ENCODE peak calls at places on chromosomes 7 and 10, in five cellular contexts. D, I, B, P and J are unnamed samples.

GRCh38 chr7:142961973-142962913 is at the start of gene KEL:
- DNase-seq in D (no peak), I (no peak), B (no peak), P (no peak), J (no peak)

GRCh38 chr10:114881916-114882315 is 56.1 kb upstream of the TRUB1 start:
- DNase-seq in D (no peak), I (no peak), B (no peak), P (no peak), J (no peak)

GRCh38 chr7:83876593-83876992 is 227.7 kb upstream of the SEMA3E start:
- DNase-seq in D (no peak), I (no peak), B (no peak), P (no peak), J (no peak)

GRCh38 chr7:102273749-102274712 is 12.6 kb upstream of the SH2B2 start:
- DNase-seq in D (peak; percentile 59), I (peak; percentile 96), B (no peak), P (no peak), J (peak; percentile 87)

GRCh38 chr10:114372179-114372578 is 32.1 kb downstream of the AFAP1L2 start:
- DNase-seq in D (no peak), I (no peak), B (no peak), P (no peak), J (peak; percentile 64)

GRCh38 chr7:64625114-64626082 is 40.5 kb upstream of the ZNF107 start:
- DNase-seq in D (no peak), I (no peak), B (no peak), P (peak; percentile 38), J (no peak)

GRCh38 chr7:45240187-45240776 is 82.7 kb downstream of the RAMP3 start:
- DNase-seq in D (no peak), I (no peak), B (no peak), P (no peak), J (no peak)

GRCh38 chr10:116287906-116288501 is 15.0 kb upstream of the GFRA1 start:
- DNase-seq in D (no peak), I (peak; percentile 18), B (no peak), P (peak; percentile 60), J (peak; percentile 22)

GRCh38 chr7:93374345-93374940 is 142.3 kb downstream of the VPS50 start:
- DNase-seq in D (no peak), I (peak; percentile 30), B (no peak), P (peak; percentile 32), J (no peak)

GRCh38 chr10:72007246-72007892 is 43.2 kb downstream of the CHST3 start:
- DNase-seq in D (no peak), I (no peak), B (no peak), P (no peak), J (no peak)

GRCh38 chr7:152054377-152055230 is 29.1 kb downstream of the GALNT11 start:
- DNase-seq in D (no peak), I (peak; percentile 68), B (no peak), P (no peak), J (no peak)

GRCh38 chr7:91264924-91265681 is 870 bp downstream of the FZD1 start:
- DNase-seq in D (peak; percentile 61), I (no peak), B (no peak), P (peak; percentile 84), J (peak; percentile 59)

GRCh38 chr10:130108934-130109604 is 1.6 kb downstream of the C10orf143 start:
- DNase-seq in D (no peak), I (no peak), B (no peak), P (no peak), J (no peak)

GRCh38 chr10:69648461-69648860 is 18.4 kb downstream of the FAM241B start:
- DNase-seq in D (no peak), I (no peak), B (no peak), P (no peak), J (no peak)

DNA sequence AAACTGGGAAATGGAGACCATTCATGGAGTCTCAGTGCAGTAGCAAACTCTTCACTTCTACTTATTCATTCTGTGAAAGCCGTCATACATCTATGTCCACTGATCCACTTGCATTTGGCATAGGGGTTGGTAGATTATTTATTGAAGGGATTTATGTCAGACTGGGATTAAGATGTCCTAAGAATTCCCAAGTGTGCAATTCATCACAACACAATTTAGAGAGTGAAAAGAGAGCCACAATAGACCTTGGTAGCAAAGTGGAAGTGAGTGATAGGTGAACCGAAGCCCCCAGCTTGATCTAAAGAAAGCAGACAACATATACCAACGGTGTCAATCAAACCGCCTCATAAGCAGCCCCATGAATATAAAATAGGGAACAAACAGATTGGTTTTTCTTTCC is 234.4 kb downstream of the CACNA2D1 start:
- DNase-seq in D (no peak), I (no peak), B (no peak), P (no peak), J (no peak)
- TF ChIP-seq EP300 in D (no peak), I (no peak), B (no peak), P (no peak), J (no peak)

DNA sequence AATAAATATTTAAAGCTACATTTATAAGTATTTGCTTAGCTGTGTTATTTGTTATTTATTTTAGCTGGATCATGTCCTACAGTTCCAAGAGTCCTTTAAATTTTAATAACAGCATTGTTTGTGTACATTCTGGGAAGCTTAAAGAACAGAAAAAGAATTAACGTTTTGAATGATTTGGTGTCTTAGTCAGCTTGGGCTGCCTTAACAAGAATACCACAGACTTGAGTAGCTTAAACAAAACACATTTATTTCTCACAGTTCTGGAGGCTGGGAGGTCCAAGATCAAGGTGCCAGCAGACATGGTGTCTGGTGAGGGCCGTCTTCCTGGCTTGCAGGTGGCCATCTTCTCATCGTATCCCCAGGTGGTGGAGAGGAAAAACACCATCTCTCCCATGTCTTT is 107.3 kb downstream of the ITIH5 start:
- DNase-seq in D (no peak), I (no peak), B (no peak), P (no peak), J (no peak)
- TF ChIP-seq POLR2AphosphoS5 in D (no peak), I (no peak), B (no peak), P (no peak), J (no peak)

DNA sequence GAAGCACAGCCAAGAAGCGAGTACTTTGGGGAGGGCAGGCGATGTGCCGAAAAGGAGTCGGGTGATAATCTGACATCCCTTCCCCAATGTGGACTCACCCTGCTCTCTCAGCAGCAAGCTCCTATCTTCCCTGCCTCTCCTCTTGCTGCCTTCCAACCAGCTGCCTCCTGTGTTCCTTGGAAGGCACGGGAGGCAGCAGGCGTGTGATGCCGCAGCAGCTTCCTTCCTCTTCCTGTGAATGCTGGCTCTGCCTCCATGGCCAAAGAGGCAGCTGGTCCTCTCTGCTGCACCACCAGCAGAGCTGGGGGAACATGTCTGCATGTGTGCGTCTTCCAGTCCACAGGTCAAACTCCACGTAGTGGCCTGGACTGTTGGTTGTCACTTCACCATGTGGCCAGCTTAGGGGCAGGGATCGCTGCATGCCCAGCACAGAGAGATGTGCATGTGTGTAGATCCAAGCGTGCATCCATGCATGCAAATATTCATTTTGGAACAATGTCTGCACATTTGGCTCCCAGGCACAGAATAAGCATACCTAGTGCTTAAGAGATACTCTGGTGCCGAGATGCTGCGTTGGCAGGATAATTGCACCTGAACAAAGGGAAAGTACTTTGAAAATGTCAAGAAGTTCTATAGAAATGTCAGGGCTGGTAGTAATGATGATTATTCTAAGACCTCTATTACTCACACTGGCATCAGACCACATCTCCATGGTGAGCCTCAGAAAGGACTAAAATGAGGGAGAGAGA is 499.8 kb downstream of the PLXNA4 start:
- DNase-seq in D (no peak), I (no peak), B (no peak), P (no peak), J (no peak)
- TF ChIP-seq EP300 in D (no peak), I (no peak), B (no peak), P (no peak), J (no peak)

GRCh38 chr7:158648787-158649186 is 55.8 kb downstream of the NCAPG2 start:
- DNase-seq in D (no peak), I (peak; percentile 14), B (no peak), P (no peak), J (no peak)

GRCh38 chr7:158647475-158647792 is 57.2 kb downstream of the NCAPG2 start:
- DNase-seq in D (no peak), I (no peak), B (no peak), P (no peak), J (no peak)

GRCh38 chr7:158648168-158648567 is 56.4 kb downstream of the NCAPG2 start:
- DNase-seq in D (no peak), I (no peak), B (no peak), P (no peak), J (no peak)

GRCh38 chr7:158646766-158647474 is 57.7 kb downstream of the NCAPG2 start:
- DNase-seq in D (no peak), I (peak; percentile 39), B (no peak), P (peak; percentile 58), J (peak; percentile 17)

DNA sequence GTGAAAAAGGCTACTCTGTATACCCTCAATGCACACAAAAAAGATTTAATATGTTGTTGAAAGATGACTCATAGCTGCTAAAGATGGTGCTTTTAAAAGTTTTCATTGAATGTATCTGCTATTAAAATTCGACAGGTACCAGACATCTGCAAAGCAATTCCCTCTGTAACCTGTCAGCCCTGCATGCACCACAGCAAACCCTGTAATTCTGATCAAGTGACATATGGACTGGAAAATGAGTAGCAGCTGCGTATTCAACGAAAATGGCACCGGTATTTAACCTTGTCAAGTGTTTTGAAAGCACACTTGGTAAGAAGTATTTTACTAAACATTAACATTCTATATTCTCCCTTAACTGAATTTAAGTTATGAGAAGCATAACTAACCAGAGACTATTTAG is 58.2 kb upstream of the PTPRN2 start:
- DNase-seq in D (no peak), I (no peak), B (no peak), P (no peak), J (no peak)
- TF ChIP-seq POLR2AphosphoS5 in D (no peak), I (no peak), B (no peak), P (no peak), J (no peak)

GRCh38 chr10:61673360-61673759 is 10.6 kb downstream of the CABCOCO1 start:
- DNase-seq in D (no peak), I (no peak), B (no peak), P (peak; percentile 36), J (no peak)
- TF ChIP-seq EP300 in D (no peak), I (no peak), B (no peak), P (peak; percentile 67), J (no peak)

DNA sequence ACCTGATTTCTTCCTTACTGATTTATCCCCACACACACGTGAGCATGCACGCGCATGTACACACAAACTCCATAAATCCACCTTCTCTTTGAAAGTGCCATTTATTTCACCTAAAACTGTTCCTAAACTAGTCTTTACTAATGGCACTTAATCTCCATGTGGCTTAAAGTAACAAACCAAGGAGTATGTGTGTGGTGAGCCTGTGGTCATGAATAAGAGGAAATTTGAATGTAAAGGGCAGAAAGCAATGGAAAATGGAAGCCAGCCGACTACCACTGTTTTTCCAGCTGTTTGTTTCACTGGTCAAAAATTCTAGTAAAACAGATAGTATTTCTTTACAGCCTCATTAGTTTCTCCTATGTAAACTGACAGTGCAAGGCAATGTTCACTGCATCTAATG is 23.8 kb downstream of the SEMA3C start:
- DNase-seq in D (no peak), I (no peak), B (no peak), P (no peak), J (no peak)
- TF ChIP-seq POLR2AphosphoS5 in D (no peak), I (no peak), B (no peak), P (no peak), J (no peak)

GRCh38 chr10:42955493-42955889 is 121.4 kb upstream of the RET start:
- DNase-seq in D (peak; percentile 14), I (no peak), B (no peak), P (no peak), J (no peak)
- TF ChIP-seq EP300 in D (no peak), I (no peak), B (no peak), P (no peak), J (no peak)